ENCODE peak calls at places on chromosomes 16 and 17, in six cellular contexts. W is astrocyte of the hippocampus; L is activated CD4-positive, alpha-beta T cell treated with anti-CD3 and anti-CD28 coated beads, Interleukin-2, amount 50 U/mL, for 48 hours; K is GM23338; B is uterus; G is T-helper 9 cell. Z is an unnamed sample.

GRCh38 chr16:30658731-30659506 is 688 bp downstream of the FBRS start:
- DNase-seq in L (no peak), W (peak), K (peak), B (peak), G (peak), Z (peak)

GRCh38 chr17:5078106-5079028 is at the start of gene ZFP3:
- DNase-seq in L (peak), K (peak), W (peak), G (peak), B (peak), Z (peak)

GRCh38 chr17:75590849-75591721 is 3.5 kb downstream of the MYO15B start:
- DNase-seq in W (no peak), L (no peak), B (no peak), G (no peak), K (no peak), Z (no peak)

GRCh38 chr16:4697867-4698291 is 4.5 kb downstream of the NUDT16L1 start:
- DNase-seq in G (no peak), K (no peak), W (no peak), B (no peak), L (no peak), Z (no peak)

GRCh38 chr16:50591800-50592771 is 43.9 kb downstream of the NKD1 start:
- DNase-seq in G (no peak), L (no peak), K (peak), W (peak), B (peak), Z (peak)

GRCh38 chr17:59851431-59852375 is 41.0 kb downstream of the TUBD1 start:
- DNase-seq in W (peak), K (no peak), G (no peak), L (no peak), B (peak), Z (no peak)

GRCh38 chr16:19463468-19464315 is 46.0 kb downstream of the TMC5 start:
- DNase-seq in K (no peak), B (no peak), W (peak), L (no peak), G (no peak), Z (peak)

GRCh38 chr17:46978489-46979022 is 497 bp downstream of the RPRML start:
- DNase-seq in W (peak), K (peak), L (no peak), G (no peak), B (no peak), Z (no peak)

GRCh38 chr17:1455291-1455747 is 713 bp downstream of the CRK start:
- DNase-seq in W (peak), B (peak), G (peak), K (peak), L (peak), Z (peak)

GRCh38 chr17:55324296-55324978 is 59.7 kb downstream of the HLF start:
- DNase-seq in G (no peak), W (no peak), B (no peak), K (peak), L (no peak), Z (no peak)

GRCh38 chr17:1197379-1197778 is 17.6 kb upstream of the ABR start:
- DNase-seq in L (no peak), G (no peak), B (peak), W (peak), K (no peak), Z (no peak)

GRCh38 chr16:1940273-1941161 is 2.5 kb downstream of the MSRB1 start:
- DNase-seq in G (no peak), W (no peak), K (no peak), B (no peak), L (no peak), Z (no peak)

GRCh38 chr17:73401911-73402310 is 90.1 kb upstream of the CDC42EP4 start:
- DNase-seq in B (no peak), K (peak), G (no peak), W (peak), L (no peak), Z (no peak)

GRCh38 chr17:80277751-80278671 is 17.4 kb downstream of the RNF213 start:
- DNase-seq in L (no peak), G (no peak), K (no peak), W (no peak), B (no peak), Z (no peak)

GRCh38 chr17:65794572-65794971 is 233.1 kb upstream of the AXIN2 start:
- DNase-seq in B (no peak), K (peak), L (no peak), W (no peak), G (no peak), Z (no peak)

GRCh38 chr17:247767-248166 is 66.3 kb upstream of the DOC2B start:
- DNase-seq in L (no peak), G (no peak), K (no peak), W (no peak), B (no peak), Z (no peak)

GRCh38 chr17:82709676-82710498 is 6.6 kb upstream of the FN3KRP start:
- DNase-seq in K (no peak), B (no peak), W (no peak), L (no peak), G (no peak), Z (no peak)

GRCh38 chr17:68789203-68789962 is 165.8 kb downstream of the ABCA8 start:
- DNase-seq in B (no peak), K (no peak), G (no peak), L (no peak), W (no peak), Z (no peak)

GRCh38 chr16:85151603-85152413 is 39.5 kb upstream of the CIBAR2 start:
- DNase-seq in L (no peak), K (no peak), W (peak), B (peak), G (no peak), Z (no peak)

GRCh38 chr16:12295395-12295794 is 318.9 kb downstream of the SNX29 start:
- DNase-seq in W (peak), B (no peak), K (no peak), G (no peak), L (no peak), Z (no peak)

GRCh38 chr17:17313350-17313991 is 10.3 kb downstream of the NT5M start:
- DNase-seq in G (peak), K (peak), B (no peak), L (peak), W (peak), Z (peak)

GRCh38 chr16:6317924-6318323 is 1014.7 kb upstream of the RBFOX1 start:
- DNase-seq in L (no peak), K (peak), W (no peak), G (no peak), B (no peak), Z (no peak)

Z was measured in SHP77 treated with DMSO at 0.1 percent for 48 hours.